ENCODE peak calls at places on chromosomes 3 and 15, in four cellular contexts. One of them, this sample, is unnamed.
A peak's percentile ranks its signal among the peaks of the same experiment; 100 is the strongest.

GRCh38 chr15:52308446-52309153 is 13.0 kb upstream of the MYO5C start:
- DNase-seq in Calu3: no peak
- DNase-seq in stimulated activated CD4-positive, alpha-beta T cell treated with anti-CD3 and anti-CD28 coated beads, Interleukin-1b, Interleukin-23, amount 100 ng/mL, for 48 hours: no peak
- DNase-seq in NAMALWA: no peak
- DNase-seq in this sample: no peak

GRCh38 chr15:95284933-95285401 is 1045.5 kb upstream of the NR2F2 start:
- DNase-seq in Calu3: no peak
- DNase-seq in stimulated activated CD4-positive, alpha-beta T cell treated with anti-CD3 and anti-CD28 coated beads, Interleukin-1b, Interleukin-23, amount 100 ng/mL, for 48 hours: no peak
- DNase-seq in NAMALWA: no peak
- DNase-seq in this sample: no peak

GRCh38 chr3:172466553-172467130 is 18.4 kb upstream of the GHSR start:
- DNase-seq in Calu3: no peak
- DNase-seq in NAMALWA: no peak
- DNase-seq in stimulated activated CD4-positive, alpha-beta T cell treated with anti-CD3 and anti-CD28 coated beads, Interleukin-1b, Interleukin-23, amount 100 ng/mL, for 48 hours: no peak
- DNase-seq in this sample: no peak

GRCh38 chr3:66418432-66419052 is 82.3 kb downstream of the LRIG1 start:
- DNase-seq in stimulated activated CD4-positive, alpha-beta T cell treated with anti-CD3 and anti-CD28 coated beads, Interleukin-1b, Interleukin-23, amount 100 ng/mL, for 48 hours: no peak
- DNase-seq in NAMALWA: no peak
- DNase-seq in Calu3: no peak
- DNase-seq in this sample: no peak

GRCh38 chr3:36944641-36945270 is at the start of gene TRANK1:
- DNase-seq in stimulated activated CD4-positive, alpha-beta T cell treated with anti-CD3 and anti-CD28 coated beads, Interleukin-1b, Interleukin-23, amount 100 ng/mL, for 48 hours: peak; percentile 82
- DNase-seq in NAMALWA: peak; percentile 71
- DNase-seq in Calu3: peak; percentile 15
- DNase-seq in this sample: no peak

GRCh38 chr15:67109141-67110034 is 44.0 kb downstream of the SMAD3 start:
- DNase-seq in stimulated activated CD4-positive, alpha-beta T cell treated with anti-CD3 and anti-CD28 coated beads, Interleukin-1b, Interleukin-23, amount 100 ng/mL, for 48 hours: no peak
- DNase-seq in NAMALWA: peak; percentile 90
- DNase-seq in Calu3: no peak
- DNase-seq in this sample: no peak

GRCh38 chr3:109910772-109911171 is 573.4 kb upstream of the DPPA4 start:
- DNase-seq in Calu3: no peak
- DNase-seq in NAMALWA: no peak
- DNase-seq in stimulated activated CD4-positive, alpha-beta T cell treated with anti-CD3 and anti-CD28 coated beads, Interleukin-1b, Interleukin-23, amount 100 ng/mL, for 48 hours: no peak
- DNase-seq in this sample: no peak

GRCh38 chr3:181267312-181267711 is 277.8 kb upstream of the DNAJC19 start:
- DNase-seq in stimulated activated CD4-positive, alpha-beta T cell treated with anti-CD3 and anti-CD28 coated beads, Interleukin-1b, Interleukin-23, amount 100 ng/mL, for 48 hours: no peak
- DNase-seq in Calu3: no peak
- DNase-seq in NAMALWA: no peak
- DNase-seq in this sample: no peak

GRCh38 chr3:5021571-5022092 is 42.4 kb downstream of the BHLHE40 start:
- DNase-seq in stimulated activated CD4-positive, alpha-beta T cell treated with anti-CD3 and anti-CD28 coated beads, Interleukin-1b, Interleukin-23, amount 100 ng/mL, for 48 hours: peak; percentile 52
- DNase-seq in NAMALWA: no peak
- DNase-seq in Calu3: no peak
- DNase-seq in this sample: no peak

GRCh38 chr3:160598865-160599264 is 33.5 kb upstream of the KPNA4 start:
- DNase-seq in NAMALWA: no peak
- DNase-seq in Calu3: no peak
- DNase-seq in stimulated activated CD4-positive, alpha-beta T cell treated with anti-CD3 and anti-CD28 coated beads, Interleukin-1b, Interleukin-23, amount 100 ng/mL, for 48 hours: no peak
- DNase-seq in this sample: no peak